ENCODE peak calls at places on chromosome 13, in four cellular contexts. B is activated T-helper 1 cell treated with Interleukin-2 at 50 U/mL for 16 hours, Q is NCI-H2171 treated with DMSO at 0.1 percent for 48 hours, V is DMS 273 treated with DMSO at 0.1 percent for 48 hours. I is an unnamed sample.

GRCh38 chr13:80313668-80314278 is 27.2 kb downstream of the SPRY2 start:
- DNase-seq in Q (no peak), V (no peak), B (no peak), I (no peak)

GRCh38 chr13:106561551-106562170 is 6.3 kb downstream of the ARGLU1 start:
- DNase-seq in V (no peak), Q (no peak), B (no peak), I (no peak)

GRCh38 chr13:43006893-43007631 is 15.0 kb upstream of the EPSTI1 start:
- DNase-seq in B (no peak), Q (no peak), V (no peak), I (no peak)

GRCh38 chr13:36344173-36344572 is 2.0 kb downstream of the SPART start:
- DNase-seq in B (no peak), Q (no peak), V (no peak), I (no peak)

GRCh38 chr13:40318366-40318765 is 348.1 kb downstream of the FOXO1 start:
- DNase-seq in Q (peak), B (no peak), V (no peak), I (peak)

GRCh38 chr13:53691417-53691816 is 662.8 kb downstream of the OLFM4 start:
- DNase-seq in B (no peak), Q (no peak), V (no peak), I (no peak)

GRCh38 chr13:110841846-110842245 is 73.0 kb downstream of the ANKRD10 start:
- DNase-seq in Q (no peak), B (no peak), V (no peak), I (no peak)

GRCh38 chr13:44174769-44175425 is 198.7 kb upstream of the SERP2 start:
- DNase-seq in Q (no peak), B (no peak), V (no peak), I (no peak)

GRCh38 chr13:40812724-40813445 is 23.5 kb downstream of the SLC25A15 start:
- DNase-seq in B (no peak), Q (no peak), V (no peak), I (no peak)

GRCh38 chr13:36681894-36682624 is 8.2 kb downstream of the SERTM1 start:
- DNase-seq in V (no peak), Q (no peak), B (no peak), I (no peak)

GRCh38 chr13:44920013-44920412 is 69.3 kb downstream of the NUFIP1 start:
- DNase-seq in V (no peak), B (no peak), Q (no peak), I (no peak)

GRCh38 chr13:92187378-92187989 is 789.1 kb downstream of the GPC5 start:
- DNase-seq in V (no peak), B (no peak), Q (peak), I (no peak)

GRCh38 chr13:112679932-112680677 is 9.7 kb upstream of the ATP11A start:
- DNase-seq in V (no peak), B (no peak), Q (no peak), I (no peak)

GRCh38 chr13:30045916-30046704 is 195.7 kb upstream of the UBL3 start:
- DNase-seq in V (no peak), Q (no peak), B (no peak), I (no peak)

GRCh38 chr13:98809345-98809777 is 56.9 kb upstream of the SLC15A1 start:
- DNase-seq in Q (no peak), B (no peak), V (no peak), I (no peak)

GRCh38 chr13:26541678-26542553 is 15.6 kb upstream of the WASF3 start:
- DNase-seq in V (no peak), B (no peak), Q (no peak), I (peak)

GRCh38 chr13:83215627-83216026 is 666.6 kb downstream of the SLITRK1 start:
- DNase-seq in B (no peak), Q (no peak), V (no peak), I (no peak)

GRCh38 chr13:39685652-39686051 is 30.2 kb downstream of the COG6 start:
- DNase-seq in B (no peak), Q (no peak), V (no peak), I (no peak)

GRCh38 chr13:98144501-98145350 is 1.8 kb downstream of the FARP1 start:
- DNase-seq in B (no peak), Q (peak), V (peak), I (no peak)

GRCh38 chr13:111117961-111118360 is 2.9 kb downstream of the ARHGEF7 start:
- DNase-seq in V (no peak), Q (no peak), B (no peak), I (no peak)

GRCh38 chr13:64293923-64294322 is 2878.3 kb upstream of the PCDH20 start:
- DNase-seq in V (no peak), Q (no peak), B (no peak), I (no peak)

GRCh38 chr13:54980651-54981050 is 1952.0 kb downstream of the OLFM4 start:
- DNase-seq in Q (no peak), B (no peak), V (no peak), I (no peak)

GRCh38 chr13:70098669-70099068 is 9.0 kb upstream of the ATXN8OS start:
- DNase-seq in V (no peak), Q (peak), B (no peak), I (no peak)

GRCh38 chr13:99311748-99312492 is 4.7 kb upstream of the GPR183 start:
- DNase-seq in V (no peak), Q (no peak), B (no peak), I (no peak)

GRCh38 chr13:37209621-37210020 is 104.2 kb upstream of the CSNK1A1L start:
- DNase-seq in V (no peak), Q (no peak), B (no peak), I (no peak)

GRCh38 chr13:85298387-85298924 is 500.8 kb downstream of the SLITRK6 start:
- DNase-seq in B (no peak), V (no peak), Q (no peak), I (no peak)

GRCh38 chr13:99380921-99381645 is 73.9 kb upstream of the GPR183 start:
- DNase-seq in V (no peak), B (peak), Q (no peak), I (no peak)

GRCh38 chr13:61149333-61149730 is 266.3 kb downstream of the PCDH20 start:
- DNase-seq in V (no peak), Q (no peak), B (no peak), I (no peak)

GRCh38 chr13:77565635-77566034 is 30.1 kb downstream of the SCEL start:
- DNase-seq in Q (peak), B (no peak), V (no peak), I (no peak)

GRCh38 chr13:60016229-60016628 is 147.5 kb downstream of the DIAPH3 start:
- DNase-seq in V (no peak), Q (no peak), B (no peak), I (no peak)

GRCh38 chr13:22836475-22836874 is 344.3 kb upstream of the SGCG start:
- DNase-seq in B (no peak), V (no peak), Q (no peak), I (no peak)

GRCh38 chr13:109479991-109480696 is 306.2 kb downstream of the IRS2 start:
- DNase-seq in V (no peak), B (no peak), Q (no peak), I (no peak)

I was measured in NCI-H524 treated with DMSO at 0.1 percent for 48 hours.